ENCODE peak calls at places on chromosomes 2 and 18, in six cellular contexts. T is neuronal stem cell, Z is IMR-90, A is mesenchymal stem cell, R is H1, G is H9. N is an unnamed sample.

GRCh38 chr18:36441872-36442271 is 144.4 kb downstream of the FHOD3 start:
- DNase-seq in T (no peak), Z (peak; percentile 70), A (peak; percentile 78), R (no peak), G (no peak), N (peak; percentile 80)

GRCh38 chr2:235734700-235735205 is 240.9 kb downstream of the AGAP1 start:
- DNase-seq in T (no peak), Z (no peak), A (no peak), R (no peak), G (no peak), N (no peak)

GRCh38 chr2:55158111-55158814 is 73.8 kb downstream of the CLHC1 start:
- DNase-seq in T (no peak), Z (no peak), A (no peak), R (no peak), G (no peak), N (no peak)

GRCh38 chr18:48893061-48893558 is 57.7 kb downstream of the SMAD7 start:
- DNase-seq in T (no peak), Z (no peak), A (no peak), R (no peak), G (no peak), N (no peak)

GRCh38 chr2:9112079-9112721 is 94.4 kb upstream of the ASAP2 start:
- DNase-seq in T (no peak), Z (peak; percentile 96), A (peak; percentile 89), R (no peak), G (no peak), N (peak; percentile 10)

GRCh38 chr2:239247401-239248245 is 153.2 kb downstream of the HDAC4 start:
- DNase-seq in T (no peak), Z (no peak), A (no peak), R (no peak), G (no peak), N (no peak)

GRCh38 chr2:95380731-95381130 is 21.8 kb upstream of the FAHD2A start:
- DNase-seq in T (no peak), Z (no peak), A (no peak), R (no peak), G (no peak), N (no peak)

GRCh38 chr2:182716665-182716990 is 571 bp downstream of the DNAJC10 start:
- DNase-seq in T (no peak), Z (no peak), A (no peak), R (no peak), G (no peak), N (peak; percentile 45)

GRCh38 chr18:3294435-3295080 is 32.6 kb downstream of the MYL12B start:
- DNase-seq in T (no peak), Z (peak; percentile 92), A (peak; percentile 46), R (no peak), G (peak; percentile 52), N (peak; percentile 77)

GRCh38 chr2:174594451-174594850 is 3.2 kb downstream of the WIPF1 start:
- DNase-seq in T (no peak), Z (no peak), A (no peak), R (no peak), G (no peak), N (no peak)

GRCh38 chr2:33133436-33133835 is 186.7 kb downstream of the LTBP1 start:
- DNase-seq in T (no peak), Z (peak; percentile 75), A (peak; percentile 63), R (no peak), G (no peak), N (no peak)

GRCh38 chr2:239581352-239581901 is 180.6 kb upstream of the HDAC4 start:
- DNase-seq in T (no peak), Z (no peak), A (no peak), R (no peak), G (no peak), N (no peak)

GRCh38 chr18:33114749-33115148 is 325.8 kb downstream of the CCDC178 start:
- DNase-seq in T (no peak), Z (no peak), A (no peak), R (no peak), G (no peak), N (no peak)

GRCh38 chr2:33729353-33729752 is 130.3 kb upstream of the FAM98A start:
- DNase-seq in T (no peak), Z (no peak), A (no peak), R (no peak), G (no peak), N (no peak)

GRCh38 chr18:35376742-35377695 is at the start of gene ZNF396:
- DNase-seq in T (peak; percentile 45), Z (peak; percentile 27), A (peak; percentile 73), R (peak; percentile 93), G (peak; percentile 90), N (peak; percentile 70)

GRCh38 chr2:37167636-37168182 is 10.9 kb upstream of the EIF2AK2 start:
- DNase-seq in T (no peak), Z (no peak), A (no peak), R (no peak), G (no peak), N (peak; percentile 58)

GRCh38 chr2:112725545-112726457 is 5.0 kb downstream of the NT5DC4 start:
- DNase-seq in T (no peak), Z (no peak), A (no peak), R (no peak), G (peak; percentile 48), N (no peak)

GRCh38 chr2:38778686-38779082 is 674 bp downstream of the GEMIN6 start:
- DNase-seq in T (no peak), Z (no peak), A (no peak), R (no peak), G (no peak), N (no peak)

GRCh38 chr2:241522477-241522876 is 14.1 kb upstream of the STK25 start:
- DNase-seq in T (no peak), Z (no peak), A (no peak), R (no peak), G (no peak), N (no peak)
- H3K14ac ChIP-seq in T (no peak overlapping the region), Z (no peak overlapping the region), A (no peak overlapping the region), R (no peak overlapping the region), G (no peak overlapping the region), N (no peak overlapping the region)

DNA sequence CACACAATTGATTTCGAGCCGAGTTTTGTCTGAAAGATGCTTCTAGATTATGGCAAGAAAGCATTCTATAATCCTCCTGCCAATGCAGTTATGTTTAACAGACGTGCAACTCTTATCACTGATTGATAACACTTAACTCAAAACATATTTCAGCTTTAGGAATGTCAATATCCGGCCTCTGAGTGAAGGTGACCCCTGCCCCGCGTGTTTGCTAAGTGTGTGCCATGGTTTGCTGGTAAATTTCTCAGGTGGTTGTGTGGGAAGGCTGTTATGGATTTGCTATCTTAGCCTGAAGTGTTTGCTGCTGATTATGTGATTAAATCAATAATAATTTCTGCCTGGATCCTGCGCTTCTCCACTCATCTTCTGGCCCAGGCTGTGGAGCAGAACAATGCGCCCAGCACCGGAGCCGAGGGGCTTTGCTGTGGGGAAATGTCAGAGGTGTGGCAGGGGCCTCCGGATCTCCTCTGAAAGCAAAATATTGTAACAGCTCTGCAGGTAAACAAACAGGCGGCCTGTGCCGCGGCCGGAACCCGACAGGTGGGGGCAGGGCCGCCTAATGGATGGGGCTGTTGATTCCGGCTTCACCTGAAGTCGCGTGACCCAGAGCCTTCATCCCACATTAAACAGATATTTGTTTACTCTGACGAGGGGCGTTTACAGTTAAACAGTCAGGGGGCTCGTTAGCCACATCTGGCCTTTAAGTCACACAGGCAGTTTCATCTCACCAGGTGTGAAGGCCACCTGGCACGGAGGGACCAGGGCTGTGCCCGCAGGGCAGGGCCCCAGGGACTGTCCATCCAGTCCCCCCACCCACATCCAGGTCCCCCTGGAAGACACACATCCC is 210.7 kb upstream of the SALL3 start:
- DNase-seq in T (no peak), Z (no peak), A (no peak), R (no peak), G (no peak), N (no peak)
- H3K9ac ChIP-seq in T (no peak overlapping the region), Z (no peak overlapping the region), A (no peak overlapping the region), R (no peak overlapping the region), G (no peak overlapping the region), N (no peak overlapping the region)

GRCh38 chr18:5961097-5961827 is 65.9 kb upstream of the TMEM200C start:
- DNase-seq in T (no peak), Z (no peak), A (no peak), R (no peak), G (no peak), N (no peak)

GRCh38 chr18:5961828-5962150 is 66.5 kb upstream of the TMEM200C start:
- DNase-seq in T (no peak), Z (no peak), A (no peak), R (no peak), G (no peak), N (peak; percentile 86)

GRCh38 chr18:5962362-5962761 is 67.0 kb upstream of the TMEM200C start:
- DNase-seq in T (no peak), Z (no peak), A (no peak), R (no peak), G (no peak), N (no peak)

GRCh38 chr18:5955861-5956260 is 60.5 kb upstream of the TMEM200C start:
- DNase-seq in T (no peak), Z (peak; percentile 33), A (peak; percentile 45), R (no peak), G (no peak), N (no peak)

DNA sequence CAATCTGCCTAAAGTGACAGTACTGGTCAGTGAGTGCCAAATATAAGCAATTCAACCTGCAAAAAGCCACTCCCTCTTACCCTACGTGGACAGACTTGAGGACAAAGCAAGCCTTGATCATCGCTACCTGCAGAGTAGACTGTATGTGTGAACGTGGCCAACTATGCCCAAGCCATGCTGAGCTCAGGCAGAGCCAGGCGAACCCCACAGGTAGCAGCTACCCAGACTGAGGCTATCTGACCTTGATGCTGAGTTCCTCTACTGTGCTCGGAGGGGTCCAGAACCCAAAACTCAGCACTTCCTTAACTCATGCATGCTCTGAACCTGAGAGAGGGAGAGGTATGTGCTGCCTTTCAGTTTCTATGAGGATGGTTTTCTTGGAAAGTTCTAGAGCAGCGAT is 63.5 kb upstream of the TMEM200C start:
- DNase-seq in T (no peak), Z (no peak), A (no peak), R (no peak), G (no peak), N (no peak)
- H3K14ac ChIP-seq in T (no peak overlapping the region), Z (no peak overlapping the region), A (no peak overlapping the region), R (no peak overlapping the region), G (no peak overlapping the region), N (no peak overlapping the region)

GRCh38 chr2:227412877-227413276 is 25.1 kb upstream of the SCYGR1 start:
- DNase-seq in T (no peak), Z (no peak), A (no peak), R (no peak), G (no peak), N (no peak)

GRCh38 chr2:227411990-227412350 is 24.2 kb upstream of the SCYGR1 start:
- DNase-seq in T (no peak), Z (peak; percentile 36), A (no peak), R (no peak), G (no peak), N (no peak)

GRCh38 chr2:227407601-227408089 is 19.9 kb upstream of the SCYGR1 start:
- DNase-seq in T (no peak), Z (no peak), A (no peak), R (no peak), G (no peak), N (peak; percentile 87)

GRCh38 chr2:227411320-227411989 is 23.7 kb upstream of the SCYGR1 start:
- DNase-seq in T (no peak), Z (peak; percentile 39), A (peak; percentile 39), R (no peak), G (no peak), N (no peak)

DNA sequence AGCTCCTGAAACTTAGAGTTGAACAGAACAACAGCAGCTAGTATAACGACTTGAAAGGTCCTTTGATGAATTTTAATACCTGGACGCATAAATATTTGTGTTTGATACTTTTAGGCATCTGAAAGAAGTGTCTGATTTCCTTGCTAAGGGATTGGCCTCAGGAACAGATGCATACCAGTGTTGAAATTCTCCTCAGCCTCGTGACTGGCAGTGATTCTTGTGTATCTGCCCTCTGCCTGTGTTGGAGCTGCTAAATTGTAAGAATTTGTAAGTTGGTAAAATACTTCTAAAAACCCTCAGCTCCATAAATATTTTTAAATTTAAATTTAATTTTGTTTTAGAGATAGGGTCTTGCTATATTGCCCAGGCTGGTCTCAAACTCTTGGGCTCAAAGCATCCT is 22.4 kb upstream of the SCYGR1 start:
- DNase-seq in T (no peak), Z (no peak), A (no peak), R (no peak), G (no peak), N (no peak)
- H3K9ac ChIP-seq in T (no peak overlapping the region), Z (no peak overlapping the region), A (no peak overlapping the region), R (no peak overlapping the region), G (no peak overlapping the region), N (no peak overlapping the region)

N was measured in trophoblast cell.